ENCODE peak calls at places on chromosomes 3 and 15, in nine cellular contexts. One of them, this sample, is unnamed.

GRCh38 chr3:157406376-157406775 is 30.3 kb upstream of the PTX3 start:
- DNase-seq in HAP-1: no peak
- DNase-seq in stimulated activated CD8-positive, alpha-beta memory T cell treated with anti-CD3 and anti-CD28 coated beads, Interleukin-4, amount 100 ng/mL, for 4 hours: no peak
- DNase-seq in right atrium auricular region: no peak
- DNase-seq in H54: no peak
- DNase-seq in SHP77: no peak
- DNase-seq in ecto neural progenitor cell: no peak
- DNase-seq in NAMALWA: no peak
- DNase-seq in activated T-cell treated with anti-CD3 and anti-CD28 coated beads for 1 hour: no peak
- DNase-seq in this sample: no peak

GRCh38 chr15:31262143-31262530 is 64.5 kb upstream of the KLF13 start:
- DNase-seq in right atrium auricular region: peak
- DNase-seq in HAP-1: no peak
- DNase-seq in NAMALWA: no peak
- DNase-seq in activated T-cell treated with anti-CD3 and anti-CD28 coated beads for 1 hour: no peak
- DNase-seq in ecto neural progenitor cell: peak
- DNase-seq in H54: no peak
- DNase-seq in stimulated activated CD8-positive, alpha-beta memory T cell treated with anti-CD3 and anti-CD28 coated beads, Interleukin-4, amount 100 ng/mL, for 4 hours: no peak
- DNase-seq in SHP77: no peak
- DNase-seq in this sample: no peak

GRCh38 chr3:53226142-53226840 is 29.5 kb downstream of the TKT start:
- DNase-seq in ecto neural progenitor cell: no peak
- DNase-seq in activated T-cell treated with anti-CD3 and anti-CD28 coated beads for 1 hour: no peak
- DNase-seq in HAP-1: no peak
- DNase-seq in SHP77: no peak
- DNase-seq in H54: no peak
- DNase-seq in NAMALWA: no peak
- DNase-seq in right atrium auricular region: no peak
- DNase-seq in stimulated activated CD8-positive, alpha-beta memory T cell treated with anti-CD3 and anti-CD28 coated beads, Interleukin-4, amount 100 ng/mL, for 4 hours: no peak
- DNase-seq in this sample: no peak

GRCh38 chr15:48644827-48645557 is 517 bp downstream of the FBN1 start:
- DNase-seq in activated T-cell treated with anti-CD3 and anti-CD28 coated beads for 1 hour: no peak
- DNase-seq in SHP77: no peak
- DNase-seq in ecto neural progenitor cell: peak
- DNase-seq in right atrium auricular region: no peak
- DNase-seq in HAP-1: peak
- DNase-seq in NAMALWA: peak
- DNase-seq in stimulated activated CD8-positive, alpha-beta memory T cell treated with anti-CD3 and anti-CD28 coated beads, Interleukin-4, amount 100 ng/mL, for 4 hours: no peak
- DNase-seq in H54: peak
- DNase-seq in this sample: no peak

GRCh38 chr3:46892285-46893145 is 15.0 kb downstream of the PTH1R start:
- DNase-seq in HAP-1: no peak
- DNase-seq in right atrium auricular region: peak
- DNase-seq in stimulated activated CD8-positive, alpha-beta memory T cell treated with anti-CD3 and anti-CD28 coated beads, Interleukin-4, amount 100 ng/mL, for 4 hours: no peak
- DNase-seq in SHP77: peak
- DNase-seq in ecto neural progenitor cell: peak
- DNase-seq in H54: peak
- DNase-seq in NAMALWA: no peak
- DNase-seq in activated T-cell treated with anti-CD3 and anti-CD28 coated beads for 1 hour: no peak
- DNase-seq in this sample: peak

GRCh38 chr3:25001041-25001591 is 426.9 kb upstream of the RARB start:
- DNase-seq in H54: no peak
- DNase-seq in stimulated activated CD8-positive, alpha-beta memory T cell treated with anti-CD3 and anti-CD28 coated beads, Interleukin-4, amount 100 ng/mL, for 4 hours: no peak
- DNase-seq in SHP77: no peak
- DNase-seq in activated T-cell treated with anti-CD3 and anti-CD28 coated beads for 1 hour: no peak
- DNase-seq in NAMALWA: no peak
- DNase-seq in HAP-1: no peak
- DNase-seq in ecto neural progenitor cell: no peak
- DNase-seq in right atrium auricular region: no peak
- DNase-seq in this sample: no peak

GRCh38 chr3:62567097-62568021 is 194.0 kb upstream of the FEZF2 start:
- DNase-seq in ecto neural progenitor cell: no peak
- DNase-seq in HAP-1: no peak
- DNase-seq in NAMALWA: no peak
- DNase-seq in H54: peak
- DNase-seq in stimulated activated CD8-positive, alpha-beta memory T cell treated with anti-CD3 and anti-CD28 coated beads, Interleukin-4, amount 100 ng/mL, for 4 hours: no peak
- DNase-seq in SHP77: no peak
- DNase-seq in activated T-cell treated with anti-CD3 and anti-CD28 coated beads for 1 hour: no peak
- DNase-seq in right atrium auricular region: peak
- DNase-seq in this sample: no peak

GRCh38 chr3:128273116-128273840 is 120.0 kb downstream of the EEFSEC start:
- DNase-seq in stimulated activated CD8-positive, alpha-beta memory T cell treated with anti-CD3 and anti-CD28 coated beads, Interleukin-4, amount 100 ng/mL, for 4 hours: no peak
- DNase-seq in SHP77: no peak
- DNase-seq in NAMALWA: no peak
- DNase-seq in H54: no peak
- DNase-seq in right atrium auricular region: no peak
- DNase-seq in ecto neural progenitor cell: peak
- DNase-seq in activated T-cell treated with anti-CD3 and anti-CD28 coated beads for 1 hour: no peak
- DNase-seq in HAP-1: no peak
- DNase-seq in this sample: no peak

GRCh38 chr15:25773248-25773647 is 89.9 kb downstream of the ATP10A start:
- DNase-seq in H54: no peak
- DNase-seq in HAP-1: no peak
- DNase-seq in SHP77: no peak
- DNase-seq in stimulated activated CD8-positive, alpha-beta memory T cell treated with anti-CD3 and anti-CD28 coated beads, Interleukin-4, amount 100 ng/mL, for 4 hours: no peak
- DNase-seq in NAMALWA: no peak
- DNase-seq in right atrium auricular region: peak
- DNase-seq in ecto neural progenitor cell: peak
- DNase-seq in activated T-cell treated with anti-CD3 and anti-CD28 coated beads for 1 hour: no peak
- DNase-seq in this sample: peak

GRCh38 chr3:107239703-107240102 is 137.5 kb upstream of the CCDC54 start:
- DNase-seq in stimulated activated CD8-positive, alpha-beta memory T cell treated with anti-CD3 and anti-CD28 coated beads, Interleukin-4, amount 100 ng/mL, for 4 hours: no peak
- DNase-seq in SHP77: no peak
- DNase-seq in activated T-cell treated with anti-CD3 and anti-CD28 coated beads for 1 hour: no peak
- DNase-seq in right atrium auricular region: no peak
- DNase-seq in ecto neural progenitor cell: no peak
- DNase-seq in H54: no peak
- DNase-seq in HAP-1: no peak
- DNase-seq in NAMALWA: no peak
- DNase-seq in this sample: no peak

GRCh38 chr3:187739125-187739560 is 6.1 kb downstream of the BCL6 start:
- DNase-seq in HAP-1: no peak
- DNase-seq in SHP77: no peak
- DNase-seq in stimulated activated CD8-positive, alpha-beta memory T cell treated with anti-CD3 and anti-CD28 coated beads, Interleukin-4, amount 100 ng/mL, for 4 hours: no peak
- DNase-seq in H54: no peak
- DNase-seq in NAMALWA: no peak
- DNase-seq in ecto neural progenitor cell: peak
- DNase-seq in right atrium auricular region: no peak
- DNase-seq in activated T-cell treated with anti-CD3 and anti-CD28 coated beads for 1 hour: no peak
- DNase-seq in this sample: peak

GRCh38 chr3:195549931-195550519 is 6.9 kb upstream of the PPP1R2 start:
- DNase-seq in H54: no peak
- DNase-seq in HAP-1: no peak
- DNase-seq in activated T-cell treated with anti-CD3 and anti-CD28 coated beads for 1 hour: peak
- DNase-seq in ecto neural progenitor cell: no peak
- DNase-seq in right atrium auricular region: no peak
- DNase-seq in NAMALWA: peak
- DNase-seq in SHP77: no peak
- DNase-seq in stimulated activated CD8-positive, alpha-beta memory T cell treated with anti-CD3 and anti-CD28 coated beads, Interleukin-4, amount 100 ng/mL, for 4 hours: peak
- DNase-seq in this sample: peak

GRCh38 chr3:183410280-183410679 is 18.1 kb downstream of the MCF2L2 start:
- DNase-seq in NAMALWA: no peak
- DNase-seq in right atrium auricular region: no peak
- DNase-seq in H54: peak
- DNase-seq in ecto neural progenitor cell: no peak
- DNase-seq in stimulated activated CD8-positive, alpha-beta memory T cell treated with anti-CD3 and anti-CD28 coated beads, Interleukin-4, amount 100 ng/mL, for 4 hours: no peak
- DNase-seq in activated T-cell treated with anti-CD3 and anti-CD28 coated beads for 1 hour: no peak
- DNase-seq in SHP77: peak
- DNase-seq in HAP-1: no peak
- DNase-seq in this sample: no peak

GRCh38 chr15:58117619-58118018 is 20.6 kb upstream of the AQP9 start:
- DNase-seq in activated T-cell treated with anti-CD3 and anti-CD28 coated beads for 1 hour: no peak
- DNase-seq in HAP-1: no peak
- DNase-seq in H54: no peak
- DNase-seq in stimulated activated CD8-positive, alpha-beta memory T cell treated with anti-CD3 and anti-CD28 coated beads, Interleukin-4, amount 100 ng/mL, for 4 hours: no peak
- DNase-seq in ecto neural progenitor cell: no peak
- DNase-seq in NAMALWA: no peak
- DNase-seq in right atrium auricular region: no peak
- DNase-seq in SHP77: no peak
- DNase-seq in this sample: no peak

GRCh38 chr3:172138792-172139507 is 99.6 kb downstream of the FNDC3B start:
- DNase-seq in NAMALWA: no peak
- DNase-seq in stimulated activated CD8-positive, alpha-beta memory T cell treated with anti-CD3 and anti-CD28 coated beads, Interleukin-4, amount 100 ng/mL, for 4 hours: no peak
- DNase-seq in right atrium auricular region: peak
- DNase-seq in activated T-cell treated with anti-CD3 and anti-CD28 coated beads for 1 hour: no peak
- DNase-seq in HAP-1: peak
- DNase-seq in ecto neural progenitor cell: no peak
- DNase-seq in H54: no peak
- DNase-seq in SHP77: peak
- DNase-seq in this sample: no peak

GRCh38 chr15:35078221-35078915 is 6.7 kb downstream of the NANOGP8 start:
- DNase-seq in HAP-1: peak
- DNase-seq in activated T-cell treated with anti-CD3 and anti-CD28 coated beads for 1 hour: peak
- DNase-seq in stimulated activated CD8-positive, alpha-beta memory T cell treated with anti-CD3 and anti-CD28 coated beads, Interleukin-4, amount 100 ng/mL, for 4 hours: no peak
- DNase-seq in H54: peak
- DNase-seq in NAMALWA: peak
- DNase-seq in ecto neural progenitor cell: no peak
- DNase-seq in SHP77: peak
- DNase-seq in right atrium auricular region: no peak
- DNase-seq in this sample: no peak

GRCh38 chr3:178709047-178709446 is 172.8 kb downstream of the KCNMB2 start:
- DNase-seq in right atrium auricular region: no peak
- DNase-seq in NAMALWA: no peak
- DNase-seq in HAP-1: peak
- DNase-seq in SHP77: no peak
- DNase-seq in H54: no peak
- DNase-seq in activated T-cell treated with anti-CD3 and anti-CD28 coated beads for 1 hour: no peak
- DNase-seq in stimulated activated CD8-positive, alpha-beta memory T cell treated with anti-CD3 and anti-CD28 coated beads, Interleukin-4, amount 100 ng/mL, for 4 hours: no peak
- DNase-seq in ecto neural progenitor cell: no peak
- DNase-seq in this sample: no peak

GRCh38 chr3:132445812-132446211 is 28.5 kb downstream of the DNAJC13 start:
- DNase-seq in HAP-1: peak
- DNase-seq in stimulated activated CD8-positive, alpha-beta memory T cell treated with anti-CD3 and anti-CD28 coated beads, Interleukin-4, amount 100 ng/mL, for 4 hours: no peak
- DNase-seq in ecto neural progenitor cell: no peak
- DNase-seq in H54: no peak
- DNase-seq in right atrium auricular region: no peak
- DNase-seq in NAMALWA: no peak
- DNase-seq in activated T-cell treated with anti-CD3 and anti-CD28 coated beads for 1 hour: no peak
- DNase-seq in SHP77: no peak
- DNase-seq in this sample: no peak

GRCh38 chr15:41862515-41863116 is 24.0 kb downstream of the PLA2G4B start:
- DNase-seq in activated T-cell treated with anti-CD3 and anti-CD28 coated beads for 1 hour: no peak
- DNase-seq in NAMALWA: no peak
- DNase-seq in stimulated activated CD8-positive, alpha-beta memory T cell treated with anti-CD3 and anti-CD28 coated beads, Interleukin-4, amount 100 ng/mL, for 4 hours: no peak
- DNase-seq in HAP-1: no peak
- DNase-seq in SHP77: no peak
- DNase-seq in H54: no peak
- DNase-seq in ecto neural progenitor cell: no peak
- DNase-seq in right atrium auricular region: no peak
- DNase-seq in this sample: no peak

GRCh38 chr3:119660474-119661150 is at the start of gene POPDC2:
- DNase-seq in NAMALWA: no peak
- DNase-seq in right atrium auricular region: no peak
- DNase-seq in stimulated activated CD8-positive, alpha-beta memory T cell treated with anti-CD3 and anti-CD28 coated beads, Interleukin-4, amount 100 ng/mL, for 4 hours: no peak
- DNase-seq in SHP77: no peak
- DNase-seq in HAP-1: no peak
- DNase-seq in activated T-cell treated with anti-CD3 and anti-CD28 coated beads for 1 hour: no peak
- DNase-seq in ecto neural progenitor cell: no peak
- DNase-seq in H54: no peak
- DNase-seq in this sample: no peak

This sample was measured in esophagus muscularis mucosa.